ENCODE peak calls at places on chromosomes 13 and 19, in five cellular contexts. One of them, this sample, is unnamed.
A peak's percentile ranks its signal among the peaks of the same experiment; 100 is the strongest.

GRCh38 chr13:32409561-32410440 is 18.1 kb downstream of the N4BP2L1 start:
- DNase-seq in H1: no peak
- DNase-seq in K562: no peak
- DNase-seq in GM12878: no peak
- DNase-seq in SK-N-SH: no peak
- DNase-seq in this sample: peak; percentile 63

GRCh38 chr13:105572401-105572800 is 963.1 kb downstream of the EFNB2 start:
- DNase-seq in SK-N-SH: no peak
- DNase-seq in GM12878: no peak
- DNase-seq in K562: no peak
- DNase-seq in H1: no peak
- DNase-seq in this sample: no peak

GRCh38 chr19:45768644-45769053 is 403 bp downstream of the SIX5 start:
- DNase-seq in H1: no peak
- DNase-seq in SK-N-SH: no peak
- DNase-seq in GM12878: no peak
- DNase-seq in K562: peak; percentile 59
- DNase-seq in this sample: peak; percentile 41

GRCh38 chr13:29459818-29460335 is 135.6 kb downstream of the SLC7A1 start:
- DNase-seq in SK-N-SH: no peak
- DNase-seq in K562: peak; percentile 11
- DNase-seq in GM12878: no peak
- DNase-seq in H1: no peak
- DNase-seq in this sample: no peak

GRCh38 chr19:15015946-15016542 is 33.2 kb upstream of the CASP14 start:
- DNase-seq in H1: no peak
- DNase-seq in K562: peak; percentile 59
- DNase-seq in GM12878: no peak
- DNase-seq in SK-N-SH: no peak
- DNase-seq in this sample: no peak

GRCh38 chr19:45958763-45959516 is 14.7 kb downstream of the NOVA2 start:
- DNase-seq in K562: no peak
- DNase-seq in H1: no peak
- DNase-seq in SK-N-SH: no peak
- DNase-seq in GM12878: no peak
- DNase-seq in this sample: no peak

GRCh38 chr19:47095707-47096704 is 17.6 kb downstream of the ZC3H4 start:
- DNase-seq in SK-N-SH: no peak
- DNase-seq in K562: no peak
- DNase-seq in H1: no peak
- DNase-seq in GM12878: no peak
- DNase-seq in this sample: no peak

GRCh38 chr13:27461940-27462584 is 11.7 kb upstream of the MTIF3 start:
- DNase-seq in H1: no peak
- DNase-seq in SK-N-SH: no peak
- DNase-seq in GM12878: no peak
- DNase-seq in K562: no peak
- DNase-seq in this sample: no peak

GRCh38 chr19:32890326-32890725 is 20.8 kb upstream of the SLC7A9 start:
- DNase-seq in SK-N-SH: no peak
- DNase-seq in K562: no peak
- DNase-seq in GM12878: no peak
- DNase-seq in H1: no peak
- DNase-seq in this sample: no peak

GRCh38 chr13:106602178-106602577 is 34.2 kb upstream of the ARGLU1 start:
- DNase-seq in GM12878: no peak
- DNase-seq in SK-N-SH: no peak
- DNase-seq in H1: no peak
- DNase-seq in K562: no peak
- DNase-seq in this sample: no peak

GRCh38 chr13:53788286-53788685 is 759.7 kb downstream of the OLFM4 start:
- DNase-seq in K562: no peak
- DNase-seq in SK-N-SH: no peak
- DNase-seq in H1: no peak
- DNase-seq in GM12878: no peak
- DNase-seq in this sample: no peak

GRCh38 chr13:98549006-98549727 is 27.7 kb downstream of the STK24 start:
- DNase-seq in GM12878: no peak
- DNase-seq in H1: no peak
- DNase-seq in K562: no peak
- DNase-seq in SK-N-SH: no peak
- DNase-seq in this sample: peak; percentile 98

GRCh38 chr19:326851-327250 is 17.7 kb downstream of the MIER2 start:
- DNase-seq in H1: no peak
- DNase-seq in SK-N-SH: no peak
- DNase-seq in GM12878: no peak
- DNase-seq in K562: no peak
- DNase-seq in this sample: no peak

GRCh38 chr13:41742917-41743552 is 217.9 kb downstream of the VWA8 start:
- DNase-seq in SK-N-SH: no peak
- DNase-seq in K562: no peak
- DNase-seq in H1: no peak
- DNase-seq in GM12878: no peak
- DNase-seq in this sample: no peak

GRCh38 chr13:44266772-44267171 is 106.9 kb upstream of the SERP2 start:
- DNase-seq in H1: no peak
- DNase-seq in K562: no peak
- DNase-seq in SK-N-SH: no peak
- DNase-seq in GM12878: no peak
- DNase-seq in this sample: no peak

GRCh38 chr13:33496336-33496735 is 210.8 kb upstream of the STARD13 start:
- DNase-seq in H1: no peak
- DNase-seq in K562: no peak
- DNase-seq in SK-N-SH: no peak
- DNase-seq in GM12878: no peak
- DNase-seq in this sample: no peak

GRCh38 chr19:32916969-32917611 is 47.5 kb upstream of the SLC7A9 start:
- DNase-seq in GM12878: no peak
- DNase-seq in H1: no peak
- DNase-seq in K562: no peak
- DNase-seq in SK-N-SH: no peak
- DNase-seq in this sample: no peak

GRCh38 chr13:31168166-31168565 is 6.5 kb upstream of the HSPH1 start:
- DNase-seq in SK-N-SH: no peak
- DNase-seq in GM12878: no peak
- DNase-seq in K562: no peak
- DNase-seq in H1: no peak
- DNase-seq in this sample: no peak

GRCh38 chr13:31168736-31169135 is 7.0 kb upstream of the HSPH1 start:
- DNase-seq in K562: no peak
- DNase-seq in GM12878: no peak
- DNase-seq in SK-N-SH: no peak
- DNase-seq in H1: no peak
- DNase-seq in this sample: no peak

GRCh38 chr13:31174018-31174417 is 12.3 kb upstream of the HSPH1 start:
- DNase-seq in SK-N-SH: no peak
- DNase-seq in GM12878: no peak
- DNase-seq in K562: no peak
- DNase-seq in H1: no peak
- DNase-seq in this sample: peak; percentile 77

GRCh38 chr13:31172535-31172934 is 10.8 kb upstream of the HSPH1 start:
- DNase-seq in K562: no peak
- DNase-seq in SK-N-SH: no peak
- DNase-seq in H1: no peak
- DNase-seq in GM12878: no peak
- DNase-seq in this sample: peak; percentile 84

GRCh38 chr13:31172001-31172400 is 10.3 kb upstream of the HSPH1 start:
- DNase-seq in H1: no peak
- DNase-seq in K562: no peak
- DNase-seq in GM12878: no peak
- DNase-seq in SK-N-SH: no peak
- DNase-seq in this sample: peak; percentile 44
- TF ChIP-seq USF2 in H1: no peak
- TF ChIP-seq USF2 in K562: no peak
- TF ChIP-seq USF2 in GM12878: no peak
- TF ChIP-seq USF2 in SK-N-SH: no peak
- TF ChIP-seq USF2 in this sample: no peak

GRCh38 chr19:49347835-49348234 is 12.6 kb downstream of the CD37 start:
- DNase-seq in SK-N-SH: peak; percentile 66
- DNase-seq in H1: no peak
- DNase-seq in GM12878: no peak
- DNase-seq in K562: peak; percentile 74
- DNase-seq in this sample: peak; percentile 82
- H3K36me3 ChIP-seq in SK-N-SH: peaks cover 25% of the 10 kb centered on the region
- H3K36me3 ChIP-seq in H1: peaks cover 93% of the 10 kb centered on the region
- H3K36me3 ChIP-seq in GM12878: no peaks in the 10 kb centered on the region
- H3K36me3 ChIP-seq in K562: peaks cover 44% of the 10 kb centered on the region
- H3K36me3 ChIP-seq in this sample: peaks cover 74% of the 10 kb centered on the region

GRCh38 chr13:112322562-112322961 is 53.6 kb upstream of the SPACA7 start:
- DNase-seq in H1: no peak
- DNase-seq in K562: no peak
- DNase-seq in SK-N-SH: no peak
- DNase-seq in GM12878: no peak
- DNase-seq in this sample: no peak
- TF ChIP-seq USF2 in H1: no peak
- TF ChIP-seq USF2 in K562: no peak
- TF ChIP-seq USF2 in SK-N-SH: no peak
- TF ChIP-seq USF2 in GM12878: no peak
- TF ChIP-seq USF2 in this sample: no peak

GRCh38 chr13:110469597-110469996 is 91.9 kb downstream of the RAB20 start:
- DNase-seq in K562: no peak
- DNase-seq in H1: no peak
- DNase-seq in GM12878: no peak
- DNase-seq in SK-N-SH: no peak
- DNase-seq in this sample: no peak
- H3K36me3 ChIP-seq in K562: no peaks in the 10 kb centered on the region
- H3K36me3 ChIP-seq in H1: peaks cover 4% of the 10 kb centered on the region
- H3K36me3 ChIP-seq in GM12878: no peaks in the 10 kb centered on the region
- H3K36me3 ChIP-seq in SK-N-SH: peaks cover 11% of the 10 kb centered on the region
- H3K36me3 ChIP-seq in this sample: peaks cover 86% of the 10 kb centered on the region

DNA sequence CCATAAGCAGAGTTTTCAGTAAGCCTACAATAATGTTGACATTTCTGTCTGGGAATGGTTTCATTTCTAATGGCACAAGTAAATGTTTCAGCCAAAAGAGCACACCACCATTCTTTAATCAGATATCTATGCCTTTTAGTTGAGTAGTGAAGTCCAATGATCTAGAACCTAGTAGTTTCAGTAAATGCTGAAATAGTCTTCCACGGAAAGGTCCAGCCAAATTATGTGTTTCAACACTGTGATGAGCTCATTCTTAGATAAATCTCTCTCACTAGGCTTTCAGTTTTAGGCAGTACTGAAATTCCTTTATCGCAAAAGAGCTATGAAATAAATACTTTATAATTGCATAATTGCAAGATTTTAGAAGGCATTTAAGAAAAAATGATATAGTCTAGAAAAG is 816.8 kb upstream of the PCDH9 start:
- DNase-seq in SK-N-SH: no peak
- DNase-seq in K562: no peak
- DNase-seq in GM12878: no peak
- DNase-seq in H1: no peak
- DNase-seq in this sample: no peak
- TF ChIP-seq USF2 in SK-N-SH: no peak
- TF ChIP-seq USF2 in K562: no peak
- TF ChIP-seq USF2 in GM12878: no peak
- TF ChIP-seq USF2 in H1: no peak
- TF ChIP-seq USF2 in this sample: no peak

GRCh38 chr19:40672038-40672437 is 18.4 kb downstream of the NUMBL start:
- DNase-seq in H1: no peak
- DNase-seq in SK-N-SH: no peak
- DNase-seq in K562: no peak
- DNase-seq in GM12878: no peak
- DNase-seq in this sample: no peak
- H3K36me3 ChIP-seq in H1: peaks cover 57% of the 10 kb centered on the region
- H3K36me3 ChIP-seq in SK-N-SH: peaks cover 65% of the 10 kb centered on the region
- H3K36me3 ChIP-seq in K562: peaks cover 93% of the 10 kb centered on the region
- H3K36me3 ChIP-seq in GM12878: peaks cover 8% of the 10 kb centered on the region
- H3K36me3 ChIP-seq in this sample: peaks cover 86% of the 10 kb centered on the region

GRCh38 chr13:103328899-103329298 is 262.7 kb upstream of the SLC10A2 start:
- DNase-seq in K562: no peak
- DNase-seq in SK-N-SH: no peak
- DNase-seq in H1: no peak
- DNase-seq in GM12878: no peak
- DNase-seq in this sample: no peak
- TF ChIP-seq USF2 in K562: no peak
- TF ChIP-seq USF2 in SK-N-SH: no peak
- TF ChIP-seq USF2 in H1: no peak
- TF ChIP-seq USF2 in GM12878: no peak
- TF ChIP-seq USF2 in this sample: no peak

GRCh38 chr19:18571564-18572344 is at the start of gene UBA52:
- DNase-seq in H1: peak; percentile 89
- DNase-seq in GM12878: peak; percentile 92
- DNase-seq in K562: peak; percentile 99
- DNase-seq in SK-N-SH: peak; percentile 96
- DNase-seq in this sample: peak; percentile 96
- H3K36me3 ChIP-seq in H1: peaks cover 58% of the 10 kb centered on the region
- H3K36me3 ChIP-seq in GM12878: peaks cover 23% of the 10 kb centered on the region
- H3K36me3 ChIP-seq in K562: peaks cover 80% of the 10 kb centered on the region
- H3K36me3 ChIP-seq in SK-N-SH: peaks cover 51% of the 10 kb centered on the region
- H3K36me3 ChIP-seq in this sample: peaks cover 52% of the 10 kb centered on the region

GRCh38 chr13:101554420-101555125 is 102.1 kb downstream of the ITGBL1 start:
- DNase-seq in H1: no peak
- DNase-seq in K562: no peak
- DNase-seq in GM12878: no peak
- DNase-seq in SK-N-SH: no peak
- DNase-seq in this sample: no peak
- TF ChIP-seq USF2 in H1: no peak
- TF ChIP-seq USF2 in K562: no peak
- TF ChIP-seq USF2 in GM12878: no peak
- TF ChIP-seq USF2 in SK-N-SH: no peak
- TF ChIP-seq USF2 in this sample: no peak

This sample was measured in IMR-90.